ENCODE peak calls at places on chromosomes 1 and 21, in eight cellular contexts. One of them, this sample, is unnamed.

GRCh38 chr21:42002421-42002958 is 7.7 kb downstream of the ZBTB21 start:
- DNase-seq in mammary epithelial cell: peak
- DNase-seq in MM.1S: no peak
- DNase-seq in HepG2: no peak
- DNase-seq in astrocyte: peak
- DNase-seq in SK-N-SH: no peak
- DNase-seq in fibroblast of lung: peak
- DNase-seq in neural progenitor cell: no peak
- DNase-seq in this sample: no peak

GRCh38 chr1:63448741-63449140 is 74.3 kb downstream of the ITGB3BP start:
- DNase-seq in mammary epithelial cell: no peak
- DNase-seq in MM.1S: no peak
- DNase-seq in HepG2: no peak
- DNase-seq in astrocyte: no peak
- DNase-seq in SK-N-SH: no peak
- DNase-seq in fibroblast of lung: peak
- DNase-seq in neural progenitor cell: no peak
- DNase-seq in this sample: no peak

GRCh38 chr1:68339505-68339904 is 107.2 kb upstream of the WLS start:
- DNase-seq in mammary epithelial cell: peak
- DNase-seq in MM.1S: no peak
- DNase-seq in HepG2: no peak
- DNase-seq in astrocyte: no peak
- DNase-seq in SK-N-SH: no peak
- DNase-seq in fibroblast of lung: peak
- DNase-seq in neural progenitor cell: no peak
- DNase-seq in this sample: no peak

GRCh38 chr1:214332950-214333798 is 52.2 kb downstream of the SMYD2 start:
- DNase-seq in mammary epithelial cell: no peak
- DNase-seq in MM.1S: peak
- DNase-seq in HepG2: peak
- DNase-seq in astrocyte: peak
- DNase-seq in SK-N-SH: peak
- DNase-seq in fibroblast of lung: peak
- DNase-seq in neural progenitor cell: peak
- DNase-seq in this sample: peak

GRCh38 chr1:162168935-162169545 is 99.5 kb downstream of the NOS1AP start:
- DNase-seq in mammary epithelial cell: no peak
- DNase-seq in MM.1S: no peak
- DNase-seq in HepG2: no peak
- DNase-seq in astrocyte: peak
- DNase-seq in SK-N-SH: peak
- DNase-seq in fibroblast of lung: peak
- DNase-seq in neural progenitor cell: peak
- DNase-seq in this sample: no peak

GRCh38 chr1:234111458-234112142 is 207.1 kb downstream of the SLC35F3 start:
- DNase-seq in mammary epithelial cell: peak
- DNase-seq in MM.1S: no peak
- DNase-seq in HepG2: peak
- DNase-seq in astrocyte: peak
- DNase-seq in SK-N-SH: peak
- DNase-seq in fibroblast of lung: peak
- DNase-seq in neural progenitor cell: peak
- DNase-seq in this sample: peak

GRCh38 chr1:116954450-116954849 is 44.7 kb downstream of the PTGFRN start:
- DNase-seq in mammary epithelial cell: no peak
- DNase-seq in MM.1S: no peak
- DNase-seq in HepG2: no peak
- DNase-seq in astrocyte: no peak
- DNase-seq in SK-N-SH: no peak
- DNase-seq in fibroblast of lung: no peak
- DNase-seq in neural progenitor cell: no peak
- DNase-seq in this sample: no peak

GRCh38 chr1:203326830-203327683 is 21.7 kb downstream of the BTG2 start:
- DNase-seq in mammary epithelial cell: peak
- DNase-seq in MM.1S: peak
- DNase-seq in HepG2: peak
- DNase-seq in astrocyte: peak
- DNase-seq in SK-N-SH: peak
- DNase-seq in fibroblast of lung: peak
- DNase-seq in neural progenitor cell: peak
- DNase-seq in this sample: peak

GRCh38 chr1:212178830-212179370 is 106.3 kb upstream of the PPP2R5A start:
- DNase-seq in mammary epithelial cell: no peak
- DNase-seq in MM.1S: no peak
- DNase-seq in HepG2: no peak
- DNase-seq in astrocyte: no peak
- DNase-seq in SK-N-SH: no peak
- DNase-seq in fibroblast of lung: no peak
- DNase-seq in neural progenitor cell: no peak
- DNase-seq in this sample: no peak

GRCh38 chr1:6352138-6352563 is 41.4 kb downstream of the ACOT7 start:
- DNase-seq in mammary epithelial cell: peak
- DNase-seq in MM.1S: no peak
- DNase-seq in HepG2: peak
- DNase-seq in astrocyte: no peak
- DNase-seq in SK-N-SH: no peak
- DNase-seq in fibroblast of lung: no peak
- DNase-seq in neural progenitor cell: no peak
- DNase-seq in this sample: peak

GRCh38 chr1:39907532-39908453 is 6.1 kb upstream of the MYCL start:
- DNase-seq in mammary epithelial cell: no peak
- DNase-seq in MM.1S: no peak
- DNase-seq in HepG2: no peak
- DNase-seq in astrocyte: no peak
- DNase-seq in SK-N-SH: no peak
- DNase-seq in fibroblast of lung: no peak
- DNase-seq in neural progenitor cell: no peak
- DNase-seq in this sample: no peak

GRCh38 chr1:41411229-41411628 is 50.0 kb downstream of the FOXO6 start:
- DNase-seq in mammary epithelial cell: peak
- DNase-seq in MM.1S: peak
- DNase-seq in HepG2: no peak
- DNase-seq in astrocyte: no peak
- DNase-seq in SK-N-SH: no peak
- DNase-seq in fibroblast of lung: no peak
- DNase-seq in neural progenitor cell: no peak
- DNase-seq in this sample: no peak

GRCh38 chr1:100713636-100714035 is 5.9 kb upstream of the VCAM1 start:
- DNase-seq in mammary epithelial cell: no peak
- DNase-seq in MM.1S: no peak
- DNase-seq in HepG2: no peak
- DNase-seq in astrocyte: no peak
- DNase-seq in SK-N-SH: no peak
- DNase-seq in fibroblast of lung: no peak
- DNase-seq in neural progenitor cell: no peak
- DNase-seq in this sample: no peak

GRCh38 chr1:36387141-36387949 is 1.6 kb upstream of the STK40 start:
- DNase-seq in mammary epithelial cell: peak
- DNase-seq in MM.1S: peak
- DNase-seq in HepG2: no peak
- DNase-seq in astrocyte: peak
- DNase-seq in SK-N-SH: no peak
- DNase-seq in fibroblast of lung: peak
- DNase-seq in neural progenitor cell: peak
- DNase-seq in this sample: no peak

GRCh38 chr1:222023025-222023424 is 281.1 kb upstream of the DUSP10 start:
- DNase-seq in mammary epithelial cell: no peak
- DNase-seq in MM.1S: no peak
- DNase-seq in HepG2: no peak
- DNase-seq in astrocyte: no peak
- DNase-seq in SK-N-SH: no peak
- DNase-seq in fibroblast of lung: no peak
- DNase-seq in neural progenitor cell: no peak
- DNase-seq in this sample: no peak

GRCh38 chr1:244371294-244372141 is 80.2 kb downstream of the ADSS2 start:
- DNase-seq in mammary epithelial cell: peak
- DNase-seq in MM.1S: no peak
- DNase-seq in HepG2: no peak
- DNase-seq in astrocyte: no peak
- DNase-seq in SK-N-SH: no peak
- DNase-seq in fibroblast of lung: no peak
- DNase-seq in neural progenitor cell: no peak
- DNase-seq in this sample: no peak

GRCh38 chr1:169604781-169605560 is 18.7 kb upstream of the F5 start:
- DNase-seq in mammary epithelial cell: no peak
- DNase-seq in MM.1S: no peak
- DNase-seq in HepG2: no peak
- DNase-seq in astrocyte: no peak
- DNase-seq in SK-N-SH: no peak
- DNase-seq in fibroblast of lung: no peak
- DNase-seq in neural progenitor cell: no peak
- DNase-seq in this sample: no peak

GRCh38 chr1:91712981-91713841 is 172.7 kb downstream of the TGFBR3 start:
- DNase-seq in mammary epithelial cell: no peak
- DNase-seq in MM.1S: no peak
- DNase-seq in HepG2: no peak
- DNase-seq in astrocyte: no peak
- DNase-seq in SK-N-SH: no peak
- DNase-seq in fibroblast of lung: peak
- DNase-seq in neural progenitor cell: no peak
- DNase-seq in this sample: peak

GRCh38 chr1:13597166-13597565 is 13.5 kb downstream of the PDPN start:
- DNase-seq in mammary epithelial cell: no peak
- DNase-seq in MM.1S: no peak
- DNase-seq in HepG2: no peak
- DNase-seq in astrocyte: no peak
- DNase-seq in SK-N-SH: no peak
- DNase-seq in fibroblast of lung: peak
- DNase-seq in neural progenitor cell: no peak
- DNase-seq in this sample: no peak

GRCh38 chr21:36747815-36748381 is 49.0 kb downstream of the SIM2 start:
- DNase-seq in mammary epithelial cell: no peak
- DNase-seq in MM.1S: no peak
- DNase-seq in HepG2: peak
- DNase-seq in astrocyte: peak
- DNase-seq in SK-N-SH: peak
- DNase-seq in fibroblast of lung: no peak
- DNase-seq in neural progenitor cell: peak
- DNase-seq in this sample: peak

GRCh38 chr1:31771891-31772668 is 7.9 kb upstream of the ADGRB2 start:
- DNase-seq in mammary epithelial cell: peak
- DNase-seq in MM.1S: no peak
- DNase-seq in HepG2: no peak
- DNase-seq in astrocyte: no peak
- DNase-seq in SK-N-SH: no peak
- DNase-seq in fibroblast of lung: no peak
- DNase-seq in neural progenitor cell: peak
- DNase-seq in this sample: no peak

GRCh38 chr1:12177999-12178441 is 11.2 kb downstream of the TNFRSF1B start:
- DNase-seq in mammary epithelial cell: peak
- DNase-seq in MM.1S: no peak
- DNase-seq in HepG2: no peak
- DNase-seq in astrocyte: peak
- DNase-seq in SK-N-SH: peak
- DNase-seq in fibroblast of lung: peak
- DNase-seq in neural progenitor cell: no peak
- DNase-seq in this sample: peak

GRCh38 chr1:12176298-12177118 is 9.7 kb downstream of the TNFRSF1B start:
- DNase-seq in mammary epithelial cell: no peak
- DNase-seq in MM.1S: no peak
- DNase-seq in HepG2: no peak
- DNase-seq in astrocyte: no peak
- DNase-seq in SK-N-SH: no peak
- DNase-seq in fibroblast of lung: no peak
- DNase-seq in neural progenitor cell: no peak
- DNase-seq in this sample: no peak

GRCh38 chr1:12178511-12178910 is 11.7 kb downstream of the TNFRSF1B start:
- DNase-seq in mammary epithelial cell: no peak
- DNase-seq in MM.1S: no peak
- DNase-seq in HepG2: no peak
- DNase-seq in astrocyte: no peak
- DNase-seq in SK-N-SH: no peak
- DNase-seq in fibroblast of lung: no peak
- DNase-seq in neural progenitor cell: no peak
- DNase-seq in this sample: no peak

GRCh38 chr1:12179111-12179519 is 12.3 kb downstream of the TNFRSF1B start:
- DNase-seq in mammary epithelial cell: peak
- DNase-seq in MM.1S: no peak
- DNase-seq in HepG2: peak
- DNase-seq in astrocyte: peak
- DNase-seq in SK-N-SH: no peak
- DNase-seq in fibroblast of lung: peak
- DNase-seq in neural progenitor cell: no peak
- DNase-seq in this sample: no peak

GRCh38 chr1:12177156-12177998 is 10.6 kb downstream of the TNFRSF1B start:
- DNase-seq in mammary epithelial cell: no peak
- DNase-seq in MM.1S: no peak
- DNase-seq in HepG2: no peak
- DNase-seq in astrocyte: no peak
- DNase-seq in SK-N-SH: no peak
- DNase-seq in fibroblast of lung: no peak
- DNase-seq in neural progenitor cell: peak
- DNase-seq in this sample: no peak
- H3K4me2 ChIP-seq in mammary epithelial cell: peak
- H3K4me2 ChIP-seq in MM.1S: no peak
- H3K4me2 ChIP-seq in HepG2: no peak
- H3K4me2 ChIP-seq in astrocyte: peak
- H3K4me2 ChIP-seq in SK-N-SH: no peak
- H3K4me2 ChIP-seq in fibroblast of lung: peak
- H3K4me2 ChIP-seq in neural progenitor cell: no peak
- H3K4me2 ChIP-seq in this sample: no peak

GRCh38 chr1:903305-903704 is 20.4 kb upstream of the SAMD11 start:
- DNase-seq in mammary epithelial cell: no peak
- DNase-seq in MM.1S: no peak
- DNase-seq in HepG2: no peak
- DNase-seq in astrocyte: no peak
- DNase-seq in SK-N-SH: no peak
- DNase-seq in fibroblast of lung: no peak
- DNase-seq in neural progenitor cell: no peak
- DNase-seq in this sample: no peak
- H3K4me3 ChIP-seq in mammary epithelial cell: no peak
- H3K4me3 ChIP-seq in MM.1S: no peak
- H3K4me3 ChIP-seq in HepG2: no peak
- H3K4me3 ChIP-seq in astrocyte: no peak
- H3K4me3 ChIP-seq in SK-N-SH: no peak
- H3K4me3 ChIP-seq in fibroblast of lung: no peak
- H3K4me3 ChIP-seq in neural progenitor cell: no peak
- H3K4me3 ChIP-seq in this sample: no peak

DNA sequence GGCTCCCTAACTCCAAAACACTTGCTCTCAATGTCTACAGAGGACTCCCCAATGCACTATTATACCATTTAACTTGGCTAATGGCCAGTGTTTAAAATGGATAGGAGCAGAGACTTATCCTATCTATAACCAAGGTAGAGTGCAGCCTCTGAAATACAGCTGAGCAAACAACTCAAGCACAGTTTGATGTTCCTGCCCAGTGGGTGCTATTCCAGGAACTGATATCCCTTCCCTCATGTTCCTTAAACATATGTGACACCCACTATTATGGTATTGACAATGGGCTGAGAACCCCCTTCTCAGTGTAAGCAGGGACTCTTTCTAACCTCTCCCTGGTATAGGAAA is 51.7 kb downstream of the SH3GLB1 start:
- DNase-seq in mammary epithelial cell: no peak
- DNase-seq in MM.1S: no peak
- DNase-seq in HepG2: no peak
- DNase-seq in astrocyte: no peak
- DNase-seq in SK-N-SH: no peak
- DNase-seq in fibroblast of lung: no peak
- DNase-seq in neural progenitor cell: no peak
- DNase-seq in this sample: no peak
- H3K4me2 ChIP-seq in mammary epithelial cell: no peak
- H3K4me2 ChIP-seq in MM.1S: peak
- H3K4me2 ChIP-seq in HepG2: no peak
- H3K4me2 ChIP-seq in astrocyte: no peak
- H3K4me2 ChIP-seq in SK-N-SH: no peak
- H3K4me2 ChIP-seq in fibroblast of lung: no peak
- H3K4me2 ChIP-seq in neural progenitor cell: no peak
- H3K4me2 ChIP-seq in this sample: no peak

GRCh38 chr1:159005676-159006075 is 4.0 kb upstream of the IFI16 start:
- DNase-seq in mammary epithelial cell: no peak
- DNase-seq in MM.1S: no peak
- DNase-seq in HepG2: no peak
- DNase-seq in astrocyte: peak
- DNase-seq in SK-N-SH: no peak
- DNase-seq in fibroblast of lung: no peak
- DNase-seq in neural progenitor cell: peak
- DNase-seq in this sample: peak
- H3K4me3 ChIP-seq in mammary epithelial cell: no peak
- H3K4me3 ChIP-seq in MM.1S: no peak
- H3K4me3 ChIP-seq in HepG2: no peak
- H3K4me3 ChIP-seq in astrocyte: no peak
- H3K4me3 ChIP-seq in SK-N-SH: no peak
- H3K4me3 ChIP-seq in fibroblast of lung: no peak
- H3K4me3 ChIP-seq in neural progenitor cell: peak
- H3K4me3 ChIP-seq in this sample: peak